ENCODE peak calls at places on chromosomes 16 and 17, in six cellular contexts. I is AG04449, Z is breast epithelium, E is AG09309, F is psoas muscle, Q is prostate gland. D is an unnamed sample.

GRCh38 chr16:23071202-23072083 is 77.8 kb downstream of the USP31 start:
- DNase-seq in I (no peak), Z (peak), E (peak), F (peak), Q (no peak), D (peak)

GRCh38 chr17:4908301-4908700 is 5.4 kb upstream of the CHRNE start:
- DNase-seq in I (no peak), Z (peak), E (no peak), F (no peak), Q (no peak), D (no peak)

GRCh38 chr17:68035523-68036303 is at the start of gene KPNA2:
- DNase-seq in I (peak), Z (peak), E (peak), F (peak), Q (peak), D (peak)

GRCh38 chr16:86099326-86099725 is 200.4 kb downstream of the IRF8 start:
- DNase-seq in I (no peak), Z (no peak), E (no peak), F (no peak), Q (no peak), D (no peak)

GRCh38 chr16:78407191-78407590 is 307.7 kb downstream of the WWOX start:
- DNase-seq in I (no peak), Z (no peak), E (no peak), F (no peak), Q (no peak), D (no peak)

GRCh38 chr16:19138601-19139000 is 24.8 kb downstream of the ITPRIPL2 start:
- DNase-seq in I (no peak), Z (peak), E (no peak), F (peak), Q (peak), D (peak)

GRCh38 chr16:24984903-24985675 is 30.1 kb downstream of the ARHGAP17 start:
- DNase-seq in I (no peak), Z (no peak), E (no peak), F (no peak), Q (no peak), D (no peak)

GRCh38 chr16:78469787-78470186 is 370.3 kb downstream of the WWOX start:
- DNase-seq in I (no peak), Z (no peak), E (no peak), F (no peak), Q (no peak), D (no peak)

GRCh38 chr16:27829975-27830374 is 233.5 kb downstream of the GSG1L start:
- DNase-seq in I (no peak), Z (no peak), E (no peak), F (no peak), Q (no peak), D (no peak)

GRCh38 chr16:12917246-12917645 is 15.8 kb downstream of the SHISA9 start:
- DNase-seq in I (no peak), Z (no peak), E (no peak), F (no peak), Q (no peak), D (no peak)

GRCh38 chr17:36899250-36900129 is 37.8 kb upstream of the LHX1 start:
- DNase-seq in I (no peak), Z (no peak), E (no peak), F (no peak), Q (no peak), D (no peak)

GRCh38 chr17:29909604-29910003 is 20.4 kb downstream of the SSH2 start:
- DNase-seq in I (no peak), Z (no peak), E (no peak), F (no peak), Q (no peak), D (peak)

GRCh38 chr16:55703003-55704001 is 47.5 kb downstream of the SLC6A2 start:
- DNase-seq in I (peak), Z (no peak), E (peak), F (no peak), Q (peak), D (peak)

GRCh38 chr17:79923974-79924638 is 84.9 kb upstream of the CBX4 start:
- DNase-seq in I (no peak), Z (no peak), E (no peak), F (no peak), Q (no peak), D (no peak)

GRCh38 chr16:72174726-72175125 is 2.8 kb upstream of the PMFBP1 start:
- DNase-seq in I (no peak), Z (no peak), E (no peak), F (no peak), Q (no peak), D (no peak)

GRCh38 chr16:22321340-22322001 is 24.3 kb downstream of the POLR3E start:
- DNase-seq in I (no peak), Z (peak), E (peak), F (peak), Q (peak), D (peak)

GRCh38 chr17:19248923-19249574 is 11.9 kb downstream of the EPN2 start:
- DNase-seq in I (peak), Z (no peak), E (peak), F (peak), Q (peak), D (peak)

GRCh38 chr17:77140878-77141767 is at the start of gene SEC14L1:
- DNase-seq in I (no peak), Z (peak), E (no peak), F (peak), Q (peak), D (peak)

GRCh38 chr16:17318200-17318599 is 152.6 kb downstream of the XYLT1 start:
- DNase-seq in I (no peak), Z (no peak), E (no peak), F (no peak), Q (peak), D (peak)

GRCh38 chr16:73196670-73197069 is 148.7 kb upstream of the ZFHX3 start:
- DNase-seq in I (no peak), Z (peak), E (no peak), F (peak), Q (peak), D (peak)

GRCh38 chr17:50060951-50061712 is 5.2 kb downstream of the ITGA3 start:
- DNase-seq in I (no peak), Z (no peak), E (no peak), F (peak), Q (peak), D (peak)

GRCh38 chr17:34750004-34750403 is 170.6 kb downstream of the TMEM132E start:
- DNase-seq in I (no peak), Z (no peak), E (no peak), F (no peak), Q (no peak), D (no peak)

GRCh38 chr16:53504161-53504663 is 1.2 kb upstream of the AKTIP start:
- DNase-seq in I (no peak), Z (peak), E (no peak), F (peak), Q (peak), D (peak)

GRCh38 chr16:89711601-89712475 is 8.9 kb downstream of the VPS9D1 start:
- DNase-seq in I (no peak), Z (no peak), E (no peak), F (no peak), Q (peak), D (peak)
- TF ChIP-seq CTCF in I (no peak), Z (no peak), E (no peak), F (no peak), Q (no peak), D (no peak)

GRCh38 chr17:41836550-41837196 is 641 bp upstream of the NT5C3B start:
- DNase-seq in I (no peak), Z (no peak), E (no peak), F (no peak), Q (no peak), D (no peak)
- H3K4me3 ChIP-seq in I (peak), Z (peak), E (peak), F (peak), Q (peak), D (peak)

GRCh38 chr17:38673714-38674012 is 1.1 kb downstream of the EPOP start:
- DNase-seq in I (no peak), Z (no peak), E (no peak), F (peak), Q (no peak), D (no peak)

GRCh38 chr17:38676706-38677504 is 2.1 kb upstream of the EPOP start:
- DNase-seq in I (no peak), Z (peak), E (no peak), F (peak), Q (peak), D (peak)

GRCh38 chr17:38672788-38673713 is 1.7 kb downstream of the EPOP start:
- DNase-seq in I (no peak), Z (no peak), E (no peak), F (no peak), Q (no peak), D (no peak)

GRCh38 chr17:38674013-38674748 is 576 bp downstream of the EPOP start:
- DNase-seq in I (no peak), Z (no peak), E (no peak), F (peak), Q (no peak), D (no peak)

GRCh38 chr17:38674749-38675615 is at the start of gene EPOP:
- DNase-seq in I (no peak), Z (peak), E (no peak), F (peak), Q (peak), D (peak)
- TF ChIP-seq CTCF in I (no peak), Z (no peak), E (no peak), F (no peak), Q (no peak), D (no peak)

GRCh38 chr17:2054740-2055493 is at the start of gene HIC1:
- DNase-seq in I (no peak), Z (peak), E (no peak), F (peak), Q (peak), D (peak)

GRCh38 chr17:2055494-2056220 is 754 bp downstream of the HIC1 start:
- DNase-seq in I (no peak), Z (no peak), E (no peak), F (peak), Q (no peak), D (no peak)

GRCh38 chr17:2057714-2058520 is 3.0 kb downstream of the HIC1 start:
- DNase-seq in I (no peak), Z (no peak), E (no peak), F (peak), Q (no peak), D (no peak)

GRCh38 chr17:2057130-2057713 is 2.3 kb downstream of the HIC1 start:
- DNase-seq in I (no peak), Z (no peak), E (no peak), F (peak), Q (no peak), D (no peak)

GRCh38 chr17:2056221-2057129 is 1.6 kb downstream of the HIC1 start:
- DNase-seq in I (no peak), Z (no peak), E (no peak), F (peak), Q (no peak), D (no peak)
- H3K4me3 ChIP-seq in I (peak), Z (peak), E (peak), F (peak), Q (peak), D (peak)

DNA sequence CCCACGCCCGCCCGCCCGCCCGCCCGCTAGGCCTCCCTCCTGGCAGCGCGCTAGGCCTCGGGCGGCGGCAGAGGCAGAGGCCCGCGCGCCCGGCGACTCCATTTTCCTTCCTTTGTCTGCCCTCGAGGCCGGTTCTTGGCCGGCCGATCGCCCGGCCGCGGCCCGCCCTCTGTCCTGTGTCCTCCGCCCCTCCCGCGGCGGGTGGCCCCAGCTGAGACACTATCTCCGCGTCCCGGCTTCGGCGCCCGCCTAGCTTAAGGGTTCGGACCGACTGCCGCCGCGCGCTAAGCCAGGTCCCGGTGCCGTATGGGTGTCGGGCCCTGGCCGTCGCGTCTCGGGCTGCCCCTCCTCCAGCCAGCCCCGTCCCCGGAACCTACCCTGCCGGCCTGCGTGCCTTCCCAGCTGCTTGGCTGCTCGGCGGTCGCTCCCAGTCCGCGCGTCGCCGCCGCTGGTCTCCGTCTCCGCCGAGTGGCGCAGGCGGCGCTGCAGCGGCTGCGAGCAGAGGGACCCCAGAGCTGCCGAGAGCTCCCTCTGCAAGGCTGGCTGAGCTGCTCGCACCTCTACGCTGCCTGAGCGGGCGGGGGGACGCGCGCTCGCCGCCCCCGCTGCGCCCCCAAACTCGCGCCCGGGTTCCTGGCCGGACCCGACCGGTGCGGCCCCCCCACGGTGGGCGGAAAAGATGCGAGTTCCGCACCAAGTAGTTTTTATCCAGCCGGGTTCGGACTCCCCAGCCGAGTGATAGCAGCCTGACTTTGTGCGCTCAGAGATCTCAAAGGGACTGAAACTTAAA is 787 bp downstream of the CTCF start:
- DNase-seq in I (no peak), Z (peak), E (no peak), F (peak), Q (peak), D (no peak)
- TF ChIP-seq CTCF in I (peak), Z (peak), E (no peak), F (no peak), Q (no peak), D (no peak)

GRCh38 chr17:14331200-14331981 is 30.5 kb downstream of the HS3ST3B1 start:
- DNase-seq in I (no peak), Z (no peak), E (no peak), F (no peak), Q (no peak), D (no peak)

GRCh38 chr17:14332331-14332730 is 31.4 kb downstream of the HS3ST3B1 start:
- DNase-seq in I (no peak), Z (no peak), E (no peak), F (no peak), Q (no peak), D (no peak)

GRCh38 chr17:14331982-14332298 is 31.1 kb downstream of the HS3ST3B1 start:
- DNase-seq in I (no peak), Z (no peak), E (no peak), F (no peak), Q (no peak), D (no peak)

GRCh38 chr17:14329900-14330491 is 29.1 kb downstream of the HS3ST3B1 start:
- DNase-seq in I (no peak), Z (no peak), E (no peak), F (no peak), Q (no peak), D (no peak)

GRCh38 chr17:14330492-14330920 is 29.6 kb downstream of the HS3ST3B1 start:
- DNase-seq in I (no peak), Z (no peak), E (no peak), F (no peak), Q (no peak), D (peak)
- H3K4me3 ChIP-seq in I (no peak), Z (no peak), E (no peak), F (no peak), Q (no peak), D (no peak)